ENCODE peak calls at places on chromosomes 11 and 22, in eight cellular contexts. G is NCI-H1930; D is HT-29; A is GM04504; W is RCC 7860; L is central memory CD4-positive, alpha-beta T cell; O is heart left ventricle; N is kidney. U is an unnamed sample.

GRCh38 chr11:70155386-70155785 is 47.7 kb upstream of the FADD start:
- DNase-seq in G (no peak), D (no peak), A (no peak), W (no peak), L (no peak), O (no peak), N (no peak), U (no peak)

GRCh38 chr11:127890026-127890611 is 697.2 kb downstream of the ETS1 start:
- DNase-seq in G (no peak), D (no peak), A (peak; percentile 21), W (no peak), L (no peak), O (no peak), N (no peak), U (no peak)

GRCh38 chr11:44555031-44555800 is 10.2 kb upstream of the CD82 start:
- DNase-seq in G (no peak), D (no peak), A (no peak), W (no peak), L (no peak), O (no peak), N (no peak), U (no peak)

GRCh38 chr11:79616392-79616831 is 175.6 kb upstream of the TENM4 start:
- DNase-seq in G (no peak), D (no peak), A (no peak), W (peak; percentile 7), L (no peak), O (no peak), N (no peak), U (peak; percentile 19)

GRCh38 chr22:48954781-48955311 is 872.8 kb downstream of the BRD1 start:
- DNase-seq in G (no peak), D (no peak), A (no peak), W (no peak), L (no peak), O (no peak), N (no peak), U (peak; percentile 39)

GRCh38 chr22:26367402-26368245 is 61.4 kb upstream of the ASPHD2 start:
- DNase-seq in G (peak; percentile 46), D (peak; percentile 68), A (no peak), W (no peak), L (peak; percentile 31), O (peak; percentile 36), N (no peak), U (peak; percentile 73)

GRCh38 chr22:26541167-26541819 is 29.0 kb upstream of the TFIP11 start:
- DNase-seq in G (no peak), D (no peak), A (no peak), W (no peak), L (no peak), O (no peak), N (peak; percentile 72), U (no peak)

GRCh38 chr11:129458278-129458677 is 82.6 kb downstream of the BARX2 start:
- DNase-seq in G (no peak), D (no peak), A (no peak), W (no peak), L (no peak), O (no peak), N (no peak), U (no peak)

GRCh38 chr11:116558504-116559252 is 214.1 kb downstream of the BUD13 start:
- DNase-seq in G (no peak), D (no peak), A (peak; percentile 44), W (no peak), L (no peak), O (no peak), N (peak; percentile 32), U (no peak)

GRCh38 chr11:1763336-1763795 is 361 bp downstream of the CTSD start:
- DNase-seq in G (no peak), D (no peak), A (no peak), W (no peak), L (no peak), O (no peak), N (peak; percentile 80), U (no peak)

U was measured in hepatocyte.